ENCODE peak calls at places on chromosomes 5 and 9, in five cellular contexts. V, D, E, T and N are unnamed samples. For H3K36me3, the result is how much of the 10 kb centered on the place peaks cover.

GRCh38 chr9:135971106-135971766 is 10.1 kb upstream of the UBAC1 start:
- DNase-seq in T (no peak), D (peak), V (no peak), E (no peak), N (no peak)

GRCh38 chr5:141760753-141761152 is 78.7 kb upstream of the ARAP3 start:
- DNase-seq in E (no peak), V (no peak), D (no peak), T (no peak), N (no peak)

GRCh38 chr5:91401175-91401574 is 18.1 kb upstream of the ARRDC3 start:
- DNase-seq in D (no peak), T (no peak), V (no peak), E (no peak), N (no peak)

GRCh38 chr5:81422671-81423070 is 28.7 kb upstream of the ACOT12 start:
- DNase-seq in D (no peak), E (no peak), T (no peak), V (peak), N (no peak)

GRCh38 chr5:111248571-111248970 is 24.4 kb downstream of the CAMK4 start:
- DNase-seq in V (no peak), D (no peak), E (no peak), T (no peak), N (no peak)

GRCh38 chr9:86563350-86563749 is 209.1 kb upstream of the TUT7 start:
- DNase-seq in T (no peak), V (peak), D (peak), E (peak), N (no peak)

GRCh38 chr5:174559141-174559540 is 165.2 kb upstream of the MSX2 start:
- DNase-seq in T (no peak), E (peak), V (no peak), D (no peak), N (no peak)

GRCh38 chr5:136892026-136892425 is 526.7 kb upstream of the TRPC7 start:
- DNase-seq in E (no peak), D (no peak), T (no peak), V (no peak), N (no peak)

GRCh38 chr5:88836195-88836838 is 46.7 kb downstream of the MEF2C start:
- DNase-seq in E (peak), V (peak), D (no peak), T (no peak), N (no peak)

GRCh38 chr9:126388964-126389363 is 62.3 kb downstream of the MVB12B start:
- DNase-seq in T (no peak), E (no peak), V (no peak), D (no peak), N (no peak)

GRCh38 chr5:96714951-96715451 is 52.8 kb downstream of the CAST start:
- DNase-seq in E (peak), V (peak), T (peak), D (no peak), N (no peak)

GRCh38 chr5:73122875-73123810 is 2.8 kb downstream of the TMEM171 start:
- DNase-seq in E (peak), T (no peak), V (peak), D (peak), N (no peak)

GRCh38 chr5:73126381-73126780 is 6.0 kb downstream of the TMEM171 start:
- DNase-seq in D (no peak), V (no peak), T (no peak), E (no peak), N (no peak)

GRCh38 chr5:73129143-73129542 is 8.8 kb downstream of the TMEM171 start:
- DNase-seq in E (no peak), D (no peak), V (no peak), T (no peak), N (no peak)

GRCh38 chr5:73125289-73125688 is 4.9 kb downstream of the TMEM171 start:
- DNase-seq in V (no peak), D (no peak), E (no peak), T (no peak), N (no peak)

DNA sequence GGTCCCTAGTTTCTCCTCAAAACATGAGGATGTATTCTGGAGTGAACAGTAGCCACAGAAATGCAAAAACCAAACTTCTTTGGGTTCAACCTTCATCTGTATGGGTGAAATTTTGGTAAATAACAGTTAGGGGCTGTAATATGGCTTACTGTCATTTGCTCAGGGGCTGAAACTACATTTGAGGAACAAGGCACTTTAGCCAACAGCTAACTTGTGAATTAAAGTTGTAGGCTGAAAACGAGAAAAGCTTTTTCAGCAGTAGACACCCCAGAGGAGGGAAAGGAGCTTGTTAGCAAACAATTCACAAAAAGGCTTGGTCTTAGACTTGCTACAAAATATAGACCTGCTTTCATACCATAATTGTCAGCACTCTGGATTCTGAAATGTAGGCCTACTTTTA is 6.6 kb downstream of the TMEM171 start:
- DNase-seq in T (no peak), D (no peak), V (no peak), E (no peak), N (no peak)
- H3K27ac ChIP-seq in T (no peak), D (no peak), V (no peak), E (no peak), N (no peak)

DNA sequence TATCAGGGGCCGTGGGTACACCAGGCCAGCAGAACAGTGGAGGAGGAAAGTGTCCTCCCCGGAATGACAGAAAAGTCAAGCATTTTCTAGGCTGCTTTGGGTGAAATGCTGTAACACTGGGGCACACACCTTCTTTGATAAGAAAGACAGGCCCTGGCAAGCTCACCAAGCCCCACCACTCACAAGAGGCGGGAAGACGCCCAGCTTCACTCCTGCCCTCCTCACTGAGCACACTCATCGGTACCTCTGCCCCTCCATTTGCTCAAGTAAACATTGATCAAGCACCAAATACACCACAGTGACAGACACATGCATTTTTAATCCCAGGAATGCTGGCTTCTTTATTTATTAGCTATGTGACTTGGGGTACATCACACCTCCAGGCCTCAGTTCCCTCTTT is 43.1 kb downstream of the B4GALT1 start:
- DNase-seq in V (no peak), T (no peak), E (no peak), D (no peak), N (no peak)
- H3K36me3 ChIP-seq in V (under half), T (under half), E (under half), D (under half), N (half or more)

GRCh38 chr5:4156153-4156552 is 560.5 kb downstream of the IRX1 start:
- DNase-seq in D (no peak), E (no peak), V (no peak), T (no peak), N (no peak)

GRCh38 chr5:4164167-4164566 is 568.5 kb downstream of the IRX1 start:
- DNase-seq in D (no peak), V (no peak), E (no peak), T (no peak), N (no peak)

GRCh38 chr5:4159681-4160080 is 564.0 kb downstream of the IRX1 start:
- DNase-seq in T (no peak), E (peak), D (no peak), V (no peak), N (no peak)

GRCh38 chr5:4156889-4157288 is 561.3 kb downstream of the IRX1 start:
- DNase-seq in V (no peak), D (no peak), E (peak), T (no peak), N (no peak)

DNA sequence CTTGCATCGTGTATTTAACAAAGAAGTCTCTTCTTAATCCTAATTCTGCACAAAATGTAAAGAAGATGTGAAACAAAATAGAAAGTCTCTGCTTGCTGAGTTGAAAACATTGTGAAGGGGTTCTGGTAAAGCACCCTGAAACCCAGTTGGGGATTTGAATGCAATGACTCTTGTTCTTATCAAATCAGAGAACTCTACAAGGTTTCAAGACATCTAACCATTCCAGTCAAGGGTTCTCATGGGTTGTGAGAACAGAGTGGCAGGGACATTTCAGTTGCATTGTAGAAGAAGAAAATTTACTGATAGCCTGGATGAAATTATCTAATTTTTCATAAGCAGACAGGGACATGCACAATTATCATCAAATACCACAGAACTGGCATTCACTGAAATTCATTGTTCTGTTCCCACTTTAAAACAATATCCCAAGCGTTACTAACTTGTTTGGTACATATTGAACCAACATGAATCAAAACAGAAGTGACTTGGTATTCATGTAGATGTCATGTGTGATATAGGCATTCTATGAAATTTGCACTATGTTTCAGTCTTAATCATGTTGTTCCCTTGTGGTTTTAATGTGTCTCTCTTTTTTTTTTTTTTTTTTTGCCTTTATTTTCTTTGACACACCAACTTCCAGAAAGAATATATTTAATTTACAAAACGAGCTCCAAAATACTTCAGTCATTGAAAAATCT is 563.3 kb downstream of the IRX1 start:
- DNase-seq in E (no peak), T (no peak), V (no peak), D (no peak), N (no peak)
- H3K27ac ChIP-seq in E (no peak), T (no peak), V (no peak), D (no peak), N (no peak)

GRCh38 chr9:128102196-128102595 is 25.3 kb downstream of the PTGES2 start:
- DNase-seq in V (no peak), T (no peak), D (no peak), E (no peak), N (no peak)

GRCh38 chr9:128101690-128102089 is 25.8 kb downstream of the PTGES2 start:
- DNase-seq in D (no peak), T (no peak), E (no peak), V (no peak), N (no peak)

GRCh38 chr9:128103589-128103962 is 24.0 kb downstream of the PTGES2 start:
- DNase-seq in V (no peak), T (no peak), D (no peak), E (no peak), N (no peak)

GRCh38 chr9:128104171-128104618 is 23.3 kb downstream of the PTGES2 start:
- DNase-seq in T (peak), E (no peak), V (no peak), D (no peak), N (no peak)

GRCh38 chr9:128102861-128103588 is 24.5 kb downstream of the PTGES2 start:
- DNase-seq in D (no peak), T (peak), V (no peak), E (no peak), N (no peak)
- H3K36me3 ChIP-seq in D (half or more), T (under half), V (half or more), E (under half), N (half or more)

GRCh38 chr9:4167040-4167671 is 132.7 kb downstream of the GLIS3 start:
- DNase-seq in D (no peak), V (peak), T (no peak), E (peak), N (no peak)

GRCh38 chr9:4167728-4168127 is 132.1 kb downstream of the GLIS3 start:
- DNase-seq in T (no peak), E (no peak), D (no peak), V (no peak), N (no peak)

GRCh38 chr9:4160284-4160683 is 139.6 kb downstream of the GLIS3 start:
- DNase-seq in D (no peak), V (peak), T (no peak), E (no peak), N (no peak)

GRCh38 chr9:4170231-4170630 is 129.6 kb downstream of the GLIS3 start:
- DNase-seq in D (no peak), V (peak), E (peak), T (no peak), N (no peak)

DNA sequence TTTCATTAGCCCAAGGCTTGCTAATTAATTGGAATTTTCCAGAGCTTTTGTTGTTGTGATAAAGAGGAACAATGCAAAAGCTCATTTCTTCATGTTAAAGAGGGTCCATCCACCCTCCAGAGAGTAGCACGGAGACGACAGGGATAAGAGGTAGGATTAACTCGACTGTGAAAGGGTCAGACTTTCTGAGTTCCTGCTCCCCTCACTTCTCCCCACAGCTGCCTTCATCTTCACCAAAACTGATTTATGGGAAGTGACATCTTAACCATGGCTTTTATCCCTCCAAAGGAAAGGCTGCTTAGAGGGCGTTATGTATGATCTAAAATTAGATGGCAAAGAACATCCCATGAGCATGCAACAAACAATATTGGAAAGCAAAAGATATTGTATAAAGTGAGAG is 135.5 kb downstream of the GLIS3 start:
- DNase-seq in V (no peak), D (no peak), E (no peak), T (no peak), N (no peak)
- H3K27ac ChIP-seq in V (no peak), D (no peak), E (no peak), T (no peak), N (no peak)

GRCh38 chr9:113585555-113585954 is 122.0 kb downstream of the RGS3 start:
- DNase-seq in T (no peak), V (no peak), D (no peak), E (peak), N (no peak)
- H3K36me3 ChIP-seq in T (under half), V (under half), D (under half), E (under half), N (under half)